ENCODE peak calls at places on chromosomes 13 and 19, in four cellular contexts. L is HL-60, F is prostate gland, Q is breast epithelium. O is an unnamed sample.
A peak's percentile ranks its signal among the peaks of the same experiment; 100 is the strongest.

GRCh38 chr13:98252931-98253470 is 75.9 kb upstream of the RNF113B start:
- DNase-seq in L (no peak), F (no peak), Q (no peak), O (no peak)

GRCh38 chr13:51045450-51045849 is 65.6 kb downstream of the C13orf42 start:
- DNase-seq in L (no peak), F (no peak), Q (no peak), O (no peak)

GRCh38 chr13:26061947-26062346 is 10.1 kb upstream of the SHISA2 start:
- DNase-seq in L (no peak), F (no peak), Q (no peak), O (no peak)

GRCh38 chr13:26881154-26881553 is 120.6 kb upstream of the GPR12 start:
- DNase-seq in L (no peak), F (peak; percentile 12), Q (peak; percentile 30), O (no peak)

GRCh38 chr13:58879114-58879513 is 1247.6 kb downstream of the PCDH17 start:
- DNase-seq in L (no peak), F (no peak), Q (no peak), O (no peak)

GRCh38 chr13:50400035-50400726 is 384.9 kb downstream of the KCNRG start:
- DNase-seq in L (no peak), F (no peak), Q (no peak), O (no peak)

GRCh38 chr13:29888306-29888705 is 37.9 kb upstream of the UBL3 start:
- DNase-seq in L (no peak), F (no peak), Q (no peak), O (no peak)

GRCh38 chr13:97224544-97225324 is 2.6 kb downstream of the MBNL2 start:
- DNase-seq in L (no peak), F (no peak), Q (peak; percentile 68), O (no peak)

GRCh38 chr19:35013047-35013819 is 13.1 kb downstream of the GRAMD1A start:
- DNase-seq in L (peak; percentile 50), F (peak; percentile 64), Q (peak; percentile 57), O (peak; percentile 94)

GRCh38 chr13:40464349-40464748 is 202.1 kb downstream of the FOXO1 start:
- DNase-seq in L (no peak), F (no peak), Q (no peak), O (no peak)

GRCh38 chr13:32940601-32941000 is 75.6 kb upstream of the KL start:
- DNase-seq in L (no peak), F (no peak), Q (no peak), O (no peak)

GRCh38 chr19:19034204-19034624 is 811 bp downstream of the ARMC6 start:
- DNase-seq in L (peak; percentile 95), F (peak; percentile 20), Q (no peak), O (peak; percentile 83)

GRCh38 chr13:32059511-32059984 is 28.0 kb downstream of the FRY start:
- DNase-seq in L (no peak), F (no peak), Q (no peak), O (no peak)

GRCh38 chr19:50932018-50932689 is 20.7 kb downstream of the KLK5 start:
- DNase-seq in L (no peak), F (peak; percentile 63), Q (peak; percentile 88), O (no peak)

GRCh38 chr19:38701455-38702063 is 42.7 kb downstream of the CAPN12 start:
- DNase-seq in L (no peak), F (no peak), Q (no peak), O (no peak)

GRCh38 chr13:43132228-43132627 is 108.8 kb downstream of the DNAJC15 start:
- DNase-seq in L (no peak), F (peak; percentile 27), Q (no peak), O (no peak)

GRCh38 chr13:29758591-29759114 is 91.8 kb downstream of the UBL3 start:
- DNase-seq in L (peak; percentile 99), F (no peak), Q (no peak), O (peak; percentile 36)

GRCh38 chr13:113792236-113792770 is 33.3 kb downstream of the TMEM255B start:
- DNase-seq in L (no peak), F (no peak), Q (no peak), O (no peak)

GRCh38 chr19:35425682-35426081 is 22.4 kb upstream of the FFAR2 start:
- DNase-seq in L (no peak), F (no peak), Q (no peak), O (no peak)

GRCh38 chr13:85798999-85799646 is at the start of gene SLITRK6:
- DNase-seq in L (no peak), F (peak; percentile 74), Q (no peak), O (no peak)

GRCh38 chr19:35116085-35116801 is 620 bp downstream of the FXYD3 start:
- DNase-seq in L (no peak), F (peak; percentile 76), Q (peak; percentile 69), O (no peak)

GRCh38 chr19:35223856-35224505 is 4.6 kb downstream of the FAM187B start:
- DNase-seq in L (no peak), F (no peak), Q (no peak), O (no peak)

GRCh38 chr13:96003304-96003703 is 49.9 kb downstream of the UGGT2 start:
- DNase-seq in L (no peak), F (no peak), Q (no peak), O (no peak)

GRCh38 chr13:19864339-19865309 is 1.2 kb upstream of the ZMYM5 start:
- DNase-seq in L (peak; percentile 81), F (peak; percentile 61), Q (peak; percentile 59), O (peak; percentile 35)

GRCh38 chr19:11151181-11151580 is 4.4 kb downstream of the SPC24 start:
- DNase-seq in L (no peak), F (no peak), Q (no peak), O (no peak)

GRCh38 chr13:51432576-51432975 is 20.3 kb downstream of the INTS6 start:
- DNase-seq in L (no peak), F (no peak), Q (no peak), O (no peak)

GRCh38 chr13:98390086-98390697 is 186.7 kb downstream of the STK24 start:
- DNase-seq in L (no peak), F (no peak), Q (no peak), O (no peak)

GRCh38 chr13:28606466-28606865 is 52.5 kb upstream of the POMP start:
- DNase-seq in L (no peak), F (no peak), Q (no peak), O (no peak)

GRCh38 chr13:27211271-27211670 is 39.7 kb upstream of the USP12 start:
- DNase-seq in L (no peak), F (no peak), Q (no peak), O (no peak)

GRCh38 chr19:8304841-8305621 is 3.1 kb downstream of the CD320 start:
- DNase-seq in L (peak; percentile 0), F (peak; percentile 3), Q (peak; percentile 16), O (no peak)

GRCh38 chr19:39133431-39134270 is 8.1 kb downstream of the PAK4 start:
- DNase-seq in L (no peak), F (peak; percentile 46), Q (no peak), O (no peak)

GRCh38 chr13:76730220-76730619 is 156.0 kb downstream of the KCTD12 start:
- DNase-seq in L (no peak), F (no peak), Q (no peak), O (no peak)

GRCh38 chr19:31177230-31177629 is 172.0 kb downstream of the TSHZ3 start:
- DNase-seq in L (no peak), F (no peak), Q (no peak), O (no peak)

GRCh38 chr19:55117063-55117635 is 288 bp downstream of the PPP1R12C start:
- DNase-seq in L (no peak), F (no peak), Q (peak; percentile 35), O (no peak)

GRCh38 chr19:55114566-55115145 is 2.8 kb downstream of the PPP1R12C start:
- DNase-seq in L (no peak), F (no peak), Q (no peak), O (no peak)

GRCh38 chr19:55117636-55118391 is at the start of gene PPP1R12C:
- DNase-seq in L (peak; percentile 99), F (peak; percentile 99), Q (peak; percentile 97), O (peak; percentile 99)

GRCh38 chr19:55115446-55116065 is 1.9 kb downstream of the PPP1R12C start:
- DNase-seq in L (no peak), F (no peak), Q (no peak), O (no peak)

GRCh38 chr19:55116232-55117062 is 990 bp downstream of the PPP1R12C start:
- DNase-seq in L (peak; percentile 87), F (peak; percentile 40), Q (peak; percentile 44), O (no peak)
- TF ChIP-seq POLR2AphosphoS5 in L (peak; percentile 63), F (peak; percentile 69), Q (peak; percentile 42), O (peak; percentile 28)

GRCh38 chr19:45779231-45780145 is 2.8 kb downstream of the DMPK start:
- DNase-seq in L (peak; percentile 73), F (peak; percentile 90), Q (peak; percentile 91), O (peak; percentile 94)
- TF ChIP-seq POLR2AphosphoS5 in L (no peak), F (peak; percentile 38), Q (no peak), O (no peak)

GRCh38 chr19:41575998-41576397 is at the start of gene CEACAM21:
- DNase-seq in L (peak; percentile 95), F (no peak), Q (no peak), O (peak; percentile 58)
- TF ChIP-seq POLR2AphosphoS5 in L (peak; percentile 85), F (no peak), Q (no peak), O (peak; percentile 57)

DNA sequence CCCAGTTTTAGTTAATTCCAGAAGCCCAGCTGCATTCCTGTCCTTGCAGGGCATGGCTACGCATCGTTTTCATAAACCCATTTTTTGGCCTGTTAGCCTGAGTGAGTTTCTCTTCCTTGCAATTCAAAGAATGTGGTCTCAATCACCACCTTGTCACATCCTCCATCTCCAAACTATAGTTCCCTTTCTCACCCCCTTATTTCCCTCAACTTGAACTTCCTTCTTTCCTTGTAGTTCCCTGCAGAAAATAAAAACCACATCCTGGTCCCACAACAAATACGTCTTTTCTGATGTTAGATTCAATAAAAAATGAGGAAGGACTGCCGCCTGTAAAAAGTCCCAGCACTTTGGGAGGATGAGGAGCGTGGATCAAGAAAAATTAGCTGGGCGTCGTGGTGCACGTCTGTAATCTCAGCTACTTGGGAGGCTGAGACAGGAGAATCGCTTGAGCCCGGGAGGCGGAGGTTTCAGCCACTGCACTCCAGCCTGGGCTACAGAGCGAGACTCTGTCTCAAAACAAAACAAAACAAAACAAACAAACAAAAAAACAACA is 13.2 kb downstream of the ADGRE3 start:
- DNase-seq in L (peak; percentile 51), F (no peak), Q (no peak), O (no peak)
- TF ChIP-seq POLR2AphosphoS5 in L (no peak), F (no peak), Q (no peak), O (no peak)

GRCh38 chr13:112053744-112054615 is 13.0 kb upstream of the SOX1 start:
- DNase-seq in L (no peak), F (no peak), Q (no peak), O (no peak)

GRCh38 chr13:112054616-112055015 is 12.3 kb upstream of the SOX1 start:
- DNase-seq in L (no peak), F (no peak), Q (no peak), O (no peak)

GRCh38 chr13:112055032-112055416 is 11.9 kb upstream of the SOX1 start:
- DNase-seq in L (no peak), F (no peak), Q (no peak), O (no peak)

GRCh38 chr13:112052213-112052612 is 14.7 kb upstream of the SOX1 start:
- DNase-seq in L (no peak), F (no peak), Q (no peak), O (no peak)

DNA sequence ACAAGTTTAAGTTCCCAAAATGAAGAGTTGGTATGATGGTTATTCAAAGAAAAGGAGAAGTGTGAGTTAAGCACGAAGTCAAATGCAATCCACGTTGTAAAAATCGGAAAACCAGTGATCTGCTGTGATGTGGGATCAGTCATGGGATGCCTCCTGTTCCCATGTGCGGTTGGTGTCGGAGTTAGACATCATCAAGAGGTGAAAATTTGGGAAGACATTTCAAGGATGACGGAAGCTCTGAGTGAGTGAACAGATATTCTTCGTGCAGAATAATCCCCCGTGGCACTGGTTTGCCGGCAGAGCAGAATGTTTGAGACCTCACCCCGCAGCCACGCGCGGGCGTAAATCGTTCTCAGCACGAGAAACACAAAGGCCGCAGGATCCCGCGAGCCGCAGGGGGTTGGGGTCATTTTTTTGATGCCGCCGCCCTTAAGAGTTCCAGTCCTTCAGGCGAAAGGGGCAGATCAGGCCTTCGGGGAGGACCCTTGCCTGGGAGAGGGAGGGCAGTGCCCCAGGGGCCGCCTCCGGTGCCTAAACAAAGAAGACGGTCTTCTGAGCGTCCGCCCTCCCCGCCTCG is 13.7 kb upstream of the SOX1 start:
- DNase-seq in L (no peak), F (no peak), Q (no peak), O (no peak)
- TF ChIP-seq POLR2AphosphoS5 in L (no peak), F (no peak), Q (no peak), O (no peak)

O was measured in GM12892.